ENCODE peak calls at places on chromosomes 16 and 17, in nine cellular contexts. One of them, this sample, is unnamed. For H3K36me3, the result is how much of the 10 kb centered on the place peaks cover.

GRCh38 chr17:46832306-46832895 is 13.9 kb upstream of the WNT3 start:
- DNase-seq in thyroid gland: no peak
- DNase-seq in mucosa of descending colon: no peak
- DNase-seq in uterus: no peak
- DNase-seq in psoas muscle: peak
- DNase-seq in PC-9: no peak
- DNase-seq in adrenal gland: no peak
- DNase-seq in neural progenitor cell: peak
- DNase-seq in spleen: no peak
- DNase-seq in this sample: no peak

GRCh38 chr16:71807905-71808592 is 585 bp downstream of the AP1G1 start:
- DNase-seq in thyroid gland: peak
- DNase-seq in mucosa of descending colon: peak
- DNase-seq in psoas muscle: no peak
- DNase-seq in uterus: peak
- DNase-seq in spleen: no peak
- DNase-seq in adrenal gland: peak
- DNase-seq in neural progenitor cell: peak
- DNase-seq in PC-9: no peak
- DNase-seq in this sample: no peak

GRCh38 chr17:45969726-45970125 is 29.3 kb upstream of the STH start:
- DNase-seq in uterus: no peak
- DNase-seq in psoas muscle: no peak
- DNase-seq in neural progenitor cell: no peak
- DNase-seq in PC-9: no peak
- DNase-seq in thyroid gland: no peak
- DNase-seq in mucosa of descending colon: no peak
- DNase-seq in spleen: no peak
- DNase-seq in adrenal gland: no peak
- DNase-seq in this sample: no peak

GRCh38 chr17:32256695-32257013 is 9.0 kb upstream of the RHBDL3 start:
- DNase-seq in psoas muscle: no peak
- DNase-seq in mucosa of descending colon: no peak
- DNase-seq in adrenal gland: no peak
- DNase-seq in uterus: no peak
- DNase-seq in thyroid gland: no peak
- DNase-seq in neural progenitor cell: no peak
- DNase-seq in PC-9: no peak
- DNase-seq in spleen: peak
- DNase-seq in this sample: no peak

GRCh38 chr17:75723201-75723930 is 2.1 kb downstream of the ITGB4 start:
- DNase-seq in psoas muscle: no peak
- DNase-seq in neural progenitor cell: no peak
- DNase-seq in spleen: no peak
- DNase-seq in PC-9: peak
- DNase-seq in adrenal gland: no peak
- DNase-seq in mucosa of descending colon: peak
- DNase-seq in uterus: no peak
- DNase-seq in thyroid gland: no peak
- DNase-seq in this sample: no peak

GRCh38 chr17:65509032-65509431 is 52.4 kb downstream of the AXIN2 start:
- DNase-seq in PC-9: no peak
- DNase-seq in uterus: no peak
- DNase-seq in spleen: no peak
- DNase-seq in psoas muscle: no peak
- DNase-seq in mucosa of descending colon: no peak
- DNase-seq in neural progenitor cell: no peak
- DNase-seq in adrenal gland: no peak
- DNase-seq in thyroid gland: no peak
- DNase-seq in this sample: no peak

GRCh38 chr17:39064374-39064773 is 87.1 kb downstream of the PLXDC1 start:
- DNase-seq in uterus: peak
- DNase-seq in psoas muscle: no peak
- DNase-seq in neural progenitor cell: no peak
- DNase-seq in spleen: no peak
- DNase-seq in PC-9: no peak
- DNase-seq in mucosa of descending colon: no peak
- DNase-seq in thyroid gland: no peak
- DNase-seq in adrenal gland: no peak
- DNase-seq in this sample: peak

GRCh38 chr17:64240741-64241347 is 22.2 kb downstream of the TEX2 start:
- DNase-seq in PC-9: no peak
- DNase-seq in uterus: peak
- DNase-seq in spleen: no peak
- DNase-seq in adrenal gland: peak
- DNase-seq in neural progenitor cell: peak
- DNase-seq in mucosa of descending colon: peak
- DNase-seq in psoas muscle: peak
- DNase-seq in thyroid gland: no peak
- DNase-seq in this sample: peak

GRCh38 chr16:28826141-28826540 is 3.3 kb downstream of the ATXN2L start:
- DNase-seq in spleen: no peak
- DNase-seq in PC-9: no peak
- DNase-seq in adrenal gland: no peak
- DNase-seq in thyroid gland: no peak
- DNase-seq in mucosa of descending colon: no peak
- DNase-seq in psoas muscle: no peak
- DNase-seq in neural progenitor cell: no peak
- DNase-seq in uterus: no peak
- DNase-seq in this sample: no peak
- TF ChIP-seq CTCF in spleen: no peak
- TF ChIP-seq CTCF in PC-9: no peak
- TF ChIP-seq CTCF in adrenal gland: no peak
- TF ChIP-seq CTCF in thyroid gland: no peak
- TF ChIP-seq CTCF in mucosa of descending colon: no peak
- TF ChIP-seq CTCF in psoas muscle: peak
- TF ChIP-seq CTCF in neural progenitor cell: no peak
- TF ChIP-seq CTCF in uterus: no peak
- TF ChIP-seq CTCF in this sample: peak

GRCh38 chr17:80363120-80363515 is 51.8 kb upstream of the ENDOV start:
- DNase-seq in PC-9: no peak
- DNase-seq in adrenal gland: no peak
- DNase-seq in psoas muscle: peak
- DNase-seq in mucosa of descending colon: no peak
- DNase-seq in uterus: no peak
- DNase-seq in spleen: peak
- DNase-seq in thyroid gland: no peak
- DNase-seq in neural progenitor cell: no peak
- DNase-seq in this sample: no peak

GRCh38 chr17:80363518-80364090 is 51.4 kb upstream of the ENDOV start:
- DNase-seq in adrenal gland: no peak
- DNase-seq in mucosa of descending colon: no peak
- DNase-seq in spleen: peak
- DNase-seq in uterus: no peak
- DNase-seq in PC-9: no peak
- DNase-seq in thyroid gland: no peak
- DNase-seq in neural progenitor cell: no peak
- DNase-seq in psoas muscle: peak
- DNase-seq in this sample: no peak

GRCh38 chr17:80361495-80362220 is 53.3 kb upstream of the ENDOV start:
- DNase-seq in PC-9: no peak
- DNase-seq in adrenal gland: no peak
- DNase-seq in spleen: peak
- DNase-seq in neural progenitor cell: peak
- DNase-seq in uterus: no peak
- DNase-seq in psoas muscle: peak
- DNase-seq in mucosa of descending colon: no peak
- DNase-seq in thyroid gland: no peak
- DNase-seq in this sample: no peak

GRCh38 chr17:80364091-80364691 is 50.8 kb upstream of the ENDOV start:
- DNase-seq in uterus: no peak
- DNase-seq in spleen: peak
- DNase-seq in neural progenitor cell: peak
- DNase-seq in psoas muscle: peak
- DNase-seq in PC-9: no peak
- DNase-seq in adrenal gland: no peak
- DNase-seq in mucosa of descending colon: peak
- DNase-seq in thyroid gland: no peak
- DNase-seq in this sample: no peak

DNA sequence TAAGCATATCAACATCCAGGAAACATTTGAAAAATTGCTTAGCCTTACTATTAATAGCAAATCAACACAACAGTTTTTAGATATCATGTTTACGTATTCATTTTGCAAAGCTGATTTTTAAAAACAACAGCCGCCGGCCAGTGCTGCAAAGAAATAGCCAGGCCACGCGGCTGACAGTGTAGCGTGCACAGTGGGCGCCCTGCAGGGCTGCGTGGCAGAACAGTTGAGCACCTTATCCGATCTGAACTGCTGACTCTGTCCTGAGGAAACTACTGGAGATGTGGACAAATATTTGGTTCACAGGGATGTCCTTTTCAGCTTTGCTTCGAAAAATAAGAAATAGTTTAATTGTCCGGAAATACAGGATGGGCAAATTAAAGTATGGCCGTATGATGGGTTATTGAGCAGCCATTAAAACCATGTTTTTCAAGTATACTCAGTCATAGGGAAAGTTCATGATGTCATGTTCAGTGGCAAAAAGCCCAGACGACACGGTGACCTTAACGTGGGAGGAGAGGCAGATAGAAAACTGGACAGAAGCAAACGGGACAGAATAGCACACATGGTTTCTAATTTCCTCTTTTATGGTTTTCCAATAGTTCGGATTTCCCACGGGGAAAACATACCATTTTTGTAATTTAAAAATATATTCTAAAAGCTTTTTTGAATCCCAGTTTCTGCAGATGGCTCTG is 52.4 kb upstream of the ENDOV start:
- DNase-seq in PC-9: no peak
- DNase-seq in thyroid gland: peak
- DNase-seq in adrenal gland: peak
- DNase-seq in neural progenitor cell: no peak
- DNase-seq in spleen: peak
- DNase-seq in psoas muscle: peak
- DNase-seq in mucosa of descending colon: no peak
- DNase-seq in uterus: peak
- DNase-seq in this sample: peak
- H3K36me3 ChIP-seq in PC-9: under half
- H3K36me3 ChIP-seq in thyroid gland: half or more
- H3K36me3 ChIP-seq in adrenal gland: half or more
- H3K36me3 ChIP-seq in neural progenitor cell: under half
- H3K36me3 ChIP-seq in spleen: half or more
- H3K36me3 ChIP-seq in psoas muscle: half or more
- H3K36me3 ChIP-seq in mucosa of descending colon: under half
- H3K36me3 ChIP-seq in uterus: under half
- H3K36me3 ChIP-seq in this sample: half or more

GRCh38 chr17:43905985-43906852 is 1.1 kb downstream of the MPP2 start:
- DNase-seq in adrenal gland: peak
- DNase-seq in uterus: peak
- DNase-seq in psoas muscle: peak
- DNase-seq in PC-9: no peak
- DNase-seq in mucosa of descending colon: peak
- DNase-seq in neural progenitor cell: peak
- DNase-seq in spleen: no peak
- DNase-seq in thyroid gland: peak
- DNase-seq in this sample: no peak

GRCh38 chr17:43905400-43905984 is 1.8 kb downstream of the MPP2 start:
- DNase-seq in spleen: no peak
- DNase-seq in PC-9: no peak
- DNase-seq in adrenal gland: no peak
- DNase-seq in psoas muscle: no peak
- DNase-seq in neural progenitor cell: peak
- DNase-seq in uterus: no peak
- DNase-seq in mucosa of descending colon: no peak
- DNase-seq in thyroid gland: no peak
- DNase-seq in this sample: no peak

GRCh38 chr17:43908111-43908721 is 880 bp upstream of the MPP2 start:
- DNase-seq in uterus: peak
- DNase-seq in adrenal gland: peak
- DNase-seq in thyroid gland: peak
- DNase-seq in psoas muscle: peak
- DNase-seq in neural progenitor cell: peak
- DNase-seq in PC-9: no peak
- DNase-seq in spleen: no peak
- DNase-seq in mucosa of descending colon: peak
- DNase-seq in this sample: peak

GRCh38 chr17:43906951-43907424 is 348 bp downstream of the MPP2 start:
- DNase-seq in spleen: no peak
- DNase-seq in mucosa of descending colon: no peak
- DNase-seq in thyroid gland: peak
- DNase-seq in neural progenitor cell: no peak
- DNase-seq in adrenal gland: no peak
- DNase-seq in uterus: peak
- DNase-seq in psoas muscle: no peak
- DNase-seq in PC-9: no peak
- DNase-seq in this sample: no peak

DNA sequence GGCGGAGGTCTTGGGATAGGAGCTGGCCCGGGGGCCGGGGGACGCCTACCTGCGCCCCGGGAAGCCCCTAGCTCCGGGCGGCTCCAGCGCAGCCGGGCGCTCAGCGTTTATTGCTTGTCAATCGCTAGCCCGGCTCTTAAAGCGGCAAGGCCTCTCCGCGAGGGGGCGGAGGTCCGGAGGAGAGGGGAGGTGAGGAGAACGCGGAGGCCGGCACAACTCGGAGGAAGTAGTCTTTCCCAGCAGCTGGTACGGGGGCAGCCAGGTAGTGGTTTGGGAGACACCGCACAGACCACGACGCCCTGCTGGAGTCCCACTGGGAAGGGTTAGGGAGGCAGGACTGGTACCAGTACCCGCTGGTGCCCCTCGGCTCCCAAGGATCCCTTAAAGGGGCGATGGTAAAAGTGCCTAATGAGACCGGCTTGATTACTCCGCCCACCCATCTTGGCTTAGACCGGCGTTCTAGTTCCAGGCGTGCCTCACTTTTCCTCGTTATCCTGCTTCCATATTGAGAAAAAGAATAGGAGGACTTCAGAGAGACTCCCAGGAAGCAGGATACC is at the start of gene MPP2:
- DNase-seq in PC-9: no peak
- DNase-seq in neural progenitor cell: peak
- DNase-seq in adrenal gland: peak
- DNase-seq in psoas muscle: peak
- DNase-seq in spleen: peak
- DNase-seq in mucosa of descending colon: peak
- DNase-seq in uterus: peak
- DNase-seq in thyroid gland: peak
- DNase-seq in this sample: no peak
- TF ChIP-seq CTCF in PC-9: no peak
- TF ChIP-seq CTCF in neural progenitor cell: peak
- TF ChIP-seq CTCF in adrenal gland: peak
- TF ChIP-seq CTCF in psoas muscle: peak
- TF ChIP-seq CTCF in spleen: no peak
- TF ChIP-seq CTCF in mucosa of descending colon: no peak
- TF ChIP-seq CTCF in uterus: peak
- TF ChIP-seq CTCF in thyroid gland: no peak
- TF ChIP-seq CTCF in this sample: peak

GRCh38 chr16:85665373-85665740 is 23.4 kb downstream of the GINS2 start:
- DNase-seq in neural progenitor cell: no peak
- DNase-seq in thyroid gland: no peak
- DNase-seq in psoas muscle: no peak
- DNase-seq in mucosa of descending colon: no peak
- DNase-seq in adrenal gland: no peak
- DNase-seq in PC-9: no peak
- DNase-seq in spleen: no peak
- DNase-seq in uterus: no peak
- DNase-seq in this sample: no peak

GRCh38 chr16:85663891-85664321 is 24.8 kb downstream of the GINS2 start:
- DNase-seq in uterus: no peak
- DNase-seq in thyroid gland: no peak
- DNase-seq in PC-9: no peak
- DNase-seq in psoas muscle: peak
- DNase-seq in spleen: peak
- DNase-seq in neural progenitor cell: no peak
- DNase-seq in adrenal gland: peak
- DNase-seq in mucosa of descending colon: peak
- DNase-seq in this sample: no peak

GRCh38 chr16:85662976-85663830 is 25.6 kb downstream of the GINS2 start:
- DNase-seq in spleen: peak
- DNase-seq in neural progenitor cell: no peak
- DNase-seq in mucosa of descending colon: no peak
- DNase-seq in PC-9: no peak
- DNase-seq in thyroid gland: no peak
- DNase-seq in adrenal gland: no peak
- DNase-seq in psoas muscle: no peak
- DNase-seq in uterus: no peak
- DNase-seq in this sample: no peak

GRCh38 chr16:85665929-85666328 is 22.8 kb downstream of the GINS2 start:
- DNase-seq in neural progenitor cell: no peak
- DNase-seq in thyroid gland: no peak
- DNase-seq in spleen: peak
- DNase-seq in mucosa of descending colon: no peak
- DNase-seq in psoas muscle: peak
- DNase-seq in PC-9: no peak
- DNase-seq in uterus: no peak
- DNase-seq in adrenal gland: no peak
- DNase-seq in this sample: no peak

DNA sequence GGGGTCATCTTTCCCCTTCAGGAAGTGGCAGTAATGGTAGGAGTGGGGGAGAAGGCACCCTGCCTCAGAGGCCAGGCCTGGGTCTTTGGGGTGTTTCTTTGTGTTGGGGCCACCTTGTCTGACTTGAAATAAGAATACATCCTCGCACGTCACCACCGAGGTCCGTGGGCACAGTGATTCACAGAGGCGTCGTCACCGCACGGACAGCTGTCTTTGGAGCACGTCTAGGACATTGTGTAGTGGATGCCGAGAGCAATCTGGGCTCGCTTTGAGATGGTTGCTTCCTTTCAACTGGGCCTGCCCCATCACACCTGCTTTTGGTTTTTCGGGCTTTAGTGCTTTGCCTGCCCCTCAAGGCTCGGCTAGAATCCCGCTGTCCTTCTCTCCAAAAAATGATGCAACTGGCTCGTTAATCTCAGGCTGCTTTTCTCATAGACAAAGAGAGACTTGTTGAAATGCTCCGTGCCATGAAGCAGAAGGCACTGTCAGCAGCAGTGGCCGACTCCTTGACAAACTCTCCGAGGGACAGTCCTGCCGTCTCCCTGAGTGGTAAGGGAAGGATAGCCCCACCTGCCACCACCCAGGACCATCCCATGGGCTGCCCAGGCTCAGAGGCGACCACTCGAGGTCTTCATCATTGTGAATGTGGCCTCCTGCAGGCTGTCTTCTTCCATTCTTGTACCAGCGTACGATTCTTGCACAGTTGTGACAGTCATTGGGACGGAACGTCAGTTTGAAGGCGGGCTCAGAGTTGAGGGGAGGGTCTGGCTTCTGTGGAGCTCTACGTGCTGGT is 24.0 kb downstream of the GINS2 start:
- DNase-seq in psoas muscle: no peak
- DNase-seq in PC-9: no peak
- DNase-seq in uterus: no peak
- DNase-seq in thyroid gland: no peak
- DNase-seq in mucosa of descending colon: no peak
- DNase-seq in spleen: peak
- DNase-seq in adrenal gland: no peak
- DNase-seq in neural progenitor cell: no peak
- DNase-seq in this sample: no peak
- H3K36me3 ChIP-seq in psoas muscle: half or more
- H3K36me3 ChIP-seq in PC-9: under half
- H3K36me3 ChIP-seq in uterus: under half
- H3K36me3 ChIP-seq in thyroid gland: half or more
- H3K36me3 ChIP-seq in mucosa of descending colon: under half
- H3K36me3 ChIP-seq in spleen: half or more
- H3K36me3 ChIP-seq in adrenal gland: half or more
- H3K36me3 ChIP-seq in neural progenitor cell: under half
- H3K36me3 ChIP-seq in this sample: half or more

This sample was measured in BJ.